ENCODE peak calls at places on chromosomes 13 and 19, in seven cellular contexts. N, W, S, J, E, I and O are unnamed samples.

GRCh38 chr13:106369091-106369490 is 166.4 kb downstream of the EFNB2 start:
- DNase-seq in N (no peak), W (no peak), S (no peak), J (no peak), E (no peak), I (no peak), O (no peak)

GRCh38 chr13:47287291-47287751 is 390.5 kb upstream of the HTR2A start:
- DNase-seq in N (no peak), W (no peak), S (no peak), J (no peak), E (peak), I (no peak), O (no peak)

GRCh38 chr13:47114030-47114429 is 217.2 kb upstream of the HTR2A start:
- DNase-seq in N (no peak), W (no peak), S (no peak), J (no peak), E (peak), I (no peak), O (no peak)

GRCh38 chr13:23466144-23467002 is 32.9 kb upstream of the SACS start:
- DNase-seq in N (peak), W (peak), S (peak), J (peak), E (peak), I (no peak), O (no peak)

GRCh38 chr13:50676602-50677001 is 166.9 kb downstream of the DLEU7 start:
- DNase-seq in N (no peak), W (no peak), S (peak), J (no peak), E (peak), I (no peak), O (no peak)

GRCh38 chr13:98998831-98999634 is 21.2 kb upstream of the DOCK9 start:
- DNase-seq in N (no peak), W (no peak), S (no peak), J (no peak), E (no peak), I (no peak), O (no peak)

GRCh38 chr13:99273128-99273527 is 14.9 kb upstream of the GPR18 start:
- DNase-seq in N (no peak), W (no peak), S (no peak), J (no peak), E (no peak), I (no peak), O (no peak)

GRCh38 chr19:41563847-41564514 is 12.0 kb upstream of the CEACAM21 start:
- DNase-seq in N (no peak), W (no peak), S (no peak), J (no peak), E (no peak), I (no peak), O (no peak)

GRCh38 chr19:2819540-2820111 is at the start of gene ZNF554:
- DNase-seq in N (peak), W (peak), S (peak), J (peak), E (peak), I (peak), O (peak)

GRCh38 chr13:82739881-82740280 is 1142.4 kb downstream of the SLITRK1 start:
- DNase-seq in N (no peak), W (no peak), S (no peak), J (peak), E (no peak), I (no peak), O (no peak)

GRCh38 chr13:76828316-76828741 is 57.9 kb downstream of the KCTD12 start:
- DNase-seq in N (no peak), W (no peak), S (no peak), J (no peak), E (no peak), I (no peak), O (no peak)